ENCODE peak calls at places on chromosomes 4 and X, in six cellular contexts. I, S, E, F, B and K are unnamed samples.

GRCh38 chr4:14994242-14994641 is 8.0 kb upstream of the CPEB2 start:
- DNase-seq in I (no peak), S (no peak), E (no peak), F (no peak), B (no peak), K (no peak)

GRCh38 chrX:39969099-39969825 is 128.5 kb downstream of the BCOR start:
- DNase-seq in I (no peak), S (no peak), E (no peak), F (no peak), B (no peak), K (peak; percentile 29)

GRCh38 chr4:1373892-1374705 is 27.1 kb downstream of the UVSSA start:
- DNase-seq in I (no peak), S (no peak), E (no peak), F (no peak), B (peak; percentile 13), K (no peak)

GRCh38 chr4:123478859-123479345 is 82.3 kb downstream of the SPRY1 start:
- DNase-seq in I (peak; percentile 95), S (peak; percentile 75), E (no peak), F (peak; percentile 74), B (no peak), K (no peak)

GRCh38 chrX:133959972-133960371 is 25.4 kb downstream of the GPC3 start:
- DNase-seq in I (no peak), S (no peak), E (no peak), F (no peak), B (no peak), K (no peak)

GRCh38 chrX:74534569-74535038 is 79.8 kb downstream of the RLIM start:
- DNase-seq in I (no peak), S (no peak), E (no peak), F (no peak), B (no peak), K (no peak)

GRCh38 chrX:133215747-133216146 is 2.4 kb downstream of the TFDP3 start:
- DNase-seq in I (peak; percentile 31), S (no peak), E (no peak), F (no peak), B (no peak), K (no peak)

GRCh38 chrX:153600032-153600373 is 1.1 kb upstream of the CCNQ start:
- DNase-seq in I (no peak), S (no peak), E (no peak), F (no peak), B (no peak), K (no peak)

GRCh38 chrX:17703201-17703600 is 34.1 kb upstream of the SCML1 start:
- DNase-seq in I (no peak), S (no peak), E (no peak), F (no peak), B (no peak), K (no peak)

GRCh38 chr4:37219251-37219650 is 25.3 kb upstream of the NWD2 start:
- DNase-seq in I (no peak), S (no peak), E (no peak), F (no peak), B (no peak), K (no peak)

GRCh38 chr4:3375688-3376087 is 66.1 kb upstream of the HGFAC start:
- DNase-seq in I (no peak), S (no peak), E (peak; percentile 57), F (no peak), B (no peak), K (no peak)
- TF ChIP-seq CTCF in I (no peak), S (no peak), E (no peak), F (no peak), B (no peak), K (no peak)

DNA sequence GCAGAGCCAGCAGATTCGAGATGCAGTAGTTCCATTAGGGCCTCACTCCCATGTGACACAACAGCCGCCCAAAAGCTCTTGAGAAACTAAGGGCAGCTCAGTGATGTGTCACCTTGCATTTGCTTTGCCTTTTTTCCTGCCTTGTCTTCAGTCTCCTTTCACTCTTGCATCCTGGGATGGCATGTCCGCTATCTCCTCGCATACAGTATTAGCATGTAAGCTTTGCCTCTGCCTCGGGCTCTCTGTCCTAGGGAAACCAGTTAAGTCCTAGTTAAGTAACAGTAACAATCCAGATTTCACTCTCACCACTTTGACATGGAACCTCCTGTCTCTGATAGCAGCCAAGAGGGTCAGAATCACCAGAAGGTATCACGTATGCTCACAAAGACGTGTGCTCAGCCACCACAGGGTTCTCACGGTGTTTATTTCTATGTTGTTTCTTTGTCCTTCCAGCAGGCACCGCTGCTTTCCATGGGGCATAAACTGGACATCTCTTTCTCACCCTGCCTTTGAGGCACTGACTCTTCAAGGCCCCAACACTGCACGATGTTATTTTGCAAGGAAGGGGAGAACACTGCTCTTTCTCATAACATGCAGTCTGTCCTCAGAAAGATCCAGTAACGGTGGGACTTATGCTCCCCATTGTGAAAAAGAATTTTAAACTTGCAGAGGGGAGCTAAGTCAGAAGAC is 26.7 kb upstream of the SORBS2 start:
- DNase-seq in I (no peak), S (no peak), E (no peak), F (no peak), B (no peak), K (no peak)
- H3K4me1 ChIP-seq in I (peaks cover 45% of the 10 kb centered on the region), S (peaks cover 10% of the 10 kb centered on the region), E (no peaks in the 10 kb centered on the region), F (peaks cover 15% of the 10 kb centered on the region), B (peaks cover 54% of the 10 kb centered on the region), K (no peaks in the 10 kb centered on the region)

GRCh38 chr4:184357783-184358182 is 116.6 kb downstream of the IRF2 start:
- DNase-seq in I (no peak), S (no peak), E (peak; percentile 54), F (no peak), B (no peak), K (no peak)
- TF ChIP-seq CTCF in I (no peak), S (no peak), E (no peak), F (no peak), B (no peak), K (no peak)

GRCh38 chrX:103061486-103061885 is 2.5 kb downstream of the BEX1 start:
- DNase-seq in I (no peak), S (no peak), E (no peak), F (no peak), B (no peak), K (no peak)

GRCh38 chrX:103066606-103067005 is 2.6 kb upstream of the BEX1 start:
- DNase-seq in I (no peak), S (no peak), E (no peak), F (no peak), B (no peak), K (no peak)

GRCh38 chrX:103063918-103064434 is at the start of gene BEX1:
- DNase-seq in I (no peak), S (no peak), E (no peak), F (no peak), B (no peak), K (no peak)

GRCh38 chrX:103063191-103063845 is 653 bp downstream of the BEX1 start:
- DNase-seq in I (no peak), S (no peak), E (no peak), F (no peak), B (no peak), K (no peak)
- H3K4me1 ChIP-seq in I (no peaks in the 10 kb centered on the region), S (no peaks in the 10 kb centered on the region), E (no peaks in the 10 kb centered on the region), F (no peaks in the 10 kb centered on the region), B (no peaks in the 10 kb centered on the region), K (no peaks in the 10 kb centered on the region)

GRCh38 chr4:186759990-186760389 is 36.3 kb upstream of the FAT1 start:
- DNase-seq in I (no peak), S (no peak), E (no peak), F (no peak), B (no peak), K (no peak)

GRCh38 chr4:186762361-186762760 is 38.7 kb upstream of the FAT1 start:
- DNase-seq in I (no peak), S (no peak), E (no peak), F (no peak), B (no peak), K (no peak)

GRCh38 chr4:186761281-186761897 is 37.7 kb upstream of the FAT1 start:
- DNase-seq in I (no peak), S (no peak), E (no peak), F (no peak), B (no peak), K (no peak)

GRCh38 chr4:186758929-186759682 is 35.5 kb upstream of the FAT1 start:
- DNase-seq in I (no peak), S (no peak), E (no peak), F (no peak), B (no peak), K (no peak)

GRCh38 chr4:186760576-186760975 is 36.9 kb upstream of the FAT1 start:
- DNase-seq in I (no peak), S (no peak), E (no peak), F (no peak), B (no peak), K (no peak)
- TF ChIP-seq CTCF in I (no peak), S (no peak), E (no peak), F (no peak), B (no peak), K (no peak)

GRCh38 chr4:145178740-145179139 is 1.6 kb downstream of the OTUD4 start:
- DNase-seq in I (no peak), S (no peak), E (no peak), F (no peak), B (no peak), K (no peak)

GRCh38 chr4:145179201-145179860 is 1.1 kb downstream of the OTUD4 start:
- DNase-seq in I (peak; percentile 61), S (peak; percentile 74), E (peak; percentile 69), F (peak; percentile 85), B (peak; percentile 61), K (peak; percentile 64)

GRCh38 chr4:145177511-145177905 is 2.9 kb downstream of the OTUD4 start:
- DNase-seq in I (no peak), S (no peak), E (no peak), F (no peak), B (no peak), K (no peak)

GRCh38 chr4:145177906-145178538 is 2.4 kb downstream of the OTUD4 start:
- DNase-seq in I (no peak), S (no peak), E (no peak), F (no peak), B (no peak), K (no peak)

DNA sequence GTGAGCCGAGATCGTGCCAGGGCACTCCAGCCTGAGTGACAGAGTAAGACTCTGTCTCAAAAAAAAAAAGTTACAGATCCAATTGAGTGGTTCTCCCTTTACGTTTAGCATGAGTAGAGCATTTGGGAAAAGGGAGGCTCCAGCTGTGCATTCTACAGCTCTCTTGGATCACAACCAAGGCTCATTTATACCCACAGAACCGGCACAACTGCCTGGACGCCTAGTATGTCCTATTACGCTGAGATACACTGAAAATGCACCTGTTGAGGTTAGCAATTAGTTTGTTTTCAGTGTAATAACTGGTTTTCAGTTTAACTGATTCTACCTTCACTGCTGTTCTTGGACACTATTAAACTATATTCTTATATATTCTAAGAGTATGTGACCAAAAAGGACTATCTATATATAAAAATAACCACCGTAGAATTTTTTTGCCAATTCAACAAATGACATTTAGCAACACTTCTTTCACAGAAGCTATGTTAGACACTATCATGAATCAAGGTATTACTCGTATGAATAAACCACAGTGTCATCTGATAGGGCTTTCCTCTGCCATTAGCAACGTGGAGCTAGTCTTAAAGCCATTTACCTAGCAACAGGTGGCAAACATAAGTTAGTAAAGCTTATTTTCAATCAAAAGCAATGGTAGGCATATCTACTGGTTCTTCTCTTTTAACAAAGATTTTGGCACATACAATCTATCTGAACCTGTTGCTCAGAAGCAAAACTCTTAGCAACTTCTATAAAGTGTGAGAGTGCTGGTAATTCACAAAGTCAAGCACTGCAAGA is 3.6 kb downstream of the OTUD4 start:
- DNase-seq in I (no peak), S (no peak), E (no peak), F (no peak), B (no peak), K (no peak)
- H3K4me1 ChIP-seq in I (peaks cover 9% of the 10 kb centered on the region), S (peaks cover 5% of the 10 kb centered on the region), E (no peaks in the 10 kb centered on the region), F (peaks cover 55% of the 10 kb centered on the region), B (peaks cover 47% of the 10 kb centered on the region), K (peaks cover 27% of the 10 kb centered on the region)